ENCODE peak calls at places on chromosomes 13 and 19, in four cellular contexts. S is activated B cell treated with CpG ODN at 0.5 μM for 24 hours; Z is stimulated activated CD4-positive, alpha-beta T cell treated with anti-CD3 and anti-CD28 coated beads, Interleukin-4, amount 100 ng/mL, for 1 hour; O is T-helper 1 cell. U is an unnamed sample.

GRCh38 chr13:52744842-52745241 is 5.2 kb upstream of the CNMD start:
- DNase-seq in S (no peak), Z (no peak), O (no peak), U (no peak)

GRCh38 chr19:19154768-19155494 is 15.1 kb downstream of the MEF2B start:
- DNase-seq in O (no peak), Z (no peak), S (no peak), U (no peak)

GRCh38 chr19:41993612-41994483 is at the start of gene ATP1A3:
- DNase-seq in O (peak; percentile 61), Z (peak; percentile 67), S (peak; percentile 71), U (peak; percentile 74)

GRCh38 chr13:48028066-48028465 is 9.5 kb upstream of the NUDT15 start:
- DNase-seq in O (no peak), S (no peak), Z (no peak), U (no peak)

GRCh38 chr13:43319617-43320444 is 296.4 kb downstream of the DNAJC15 start:
- DNase-seq in S (no peak), Z (no peak), O (no peak), U (no peak)

GRCh38 chr19:47726467-47726866 is 13.2 kb downstream of the EHD2 start:
- DNase-seq in O (no peak), S (no peak), Z (no peak), U (no peak)

GRCh38 chr19:43470288-43470687 is 4.9 kb upstream of the LYPD3 start:
- DNase-seq in S (no peak), Z (peak; percentile 50), O (peak; percentile 51), U (no peak)

GRCh38 chr19:40594657-40595077 is 6.5 kb upstream of the LTBP4 start:
- DNase-seq in Z (no peak), S (no peak), O (no peak), U (no peak)

GRCh38 chr13:112105884-112106283 is 38.9 kb downstream of the SOX1 start:
- DNase-seq in Z (no peak), O (no peak), S (no peak), U (no peak)

U was measured in HAP-1.